ENCODE peak calls at places on chromosomes 1 and 21, in four cellular contexts. B, U, E and L are unnamed samples.

GRCh38 chr1:236315518-236315917 is 33.8 kb upstream of the ERO1B start:
- DNase-seq in B (no peak), U (no peak), E (no peak), L (no peak)

GRCh38 chr1:6864166-6864565 is 78.9 kb downstream of the CAMTA1 start:
- DNase-seq in B (no peak), U (no peak), E (no peak), L (no peak)

GRCh38 chr1:207286747-207287528 is 34.5 kb upstream of the CD55 start:
- DNase-seq in B (no peak), U (no peak), E (no peak), L (no peak)

GRCh38 chr1:85137660-85138059 is 63.2 kb downstream of the SYDE2 start:
- DNase-seq in B (no peak), U (peak), E (no peak), L (no peak)

GRCh38 chr1:100077525-100077924 is 55.2 kb downstream of the SASS6 start:
- DNase-seq in B (no peak), U (no peak), E (no peak), L (no peak)

GRCh38 chr1:221687731-221688487 is 54.0 kb downstream of the DUSP10 start:
- DNase-seq in B (no peak), U (no peak), E (no peak), L (no peak)

GRCh38 chr1:186078245-186078644 is 296.8 kb downstream of the TPR start:
- DNase-seq in B (no peak), U (no peak), E (no peak), L (no peak)

GRCh38 chr21:14070049-14070893 is 140.5 kb downstream of the LIPI start:
- DNase-seq in B (no peak), U (no peak), E (no peak), L (no peak)

GRCh38 chr21:42579456-42580075 is 65.9 kb downstream of the SLC37A1 start:
- DNase-seq in B (peak), U (no peak), E (no peak), L (peak)

GRCh38 chr1:69827732-69828131 is 260.0 kb downstream of the LRRC7 start:
- DNase-seq in B (no peak), U (no peak), E (no peak), L (no peak)

GRCh38 chr1:65734976-65735375 is 57.7 kb upstream of the PDE4B start:
- DNase-seq in B (no peak), U (no peak), E (no peak), L (no peak)

GRCh38 chr1:244751271-244751895 is 84.1 kb upstream of the COX20 start:
- DNase-seq in B (no peak), U (no peak), E (no peak), L (no peak)

GRCh38 chr1:12448746-12449177 is 169.2 kb downstream of the DHRS3 start:
- DNase-seq in B (peak), U (no peak), E (peak), L (no peak)

GRCh38 chr1:234258071-234258470 is 115.2 kb upstream of the COA6 start:
- DNase-seq in B (no peak), U (no peak), E (no peak), L (no peak)

GRCh38 chr1:153615406-153615805 is 719 bp downstream of the S100A14 start:
- DNase-seq in B (no peak), U (no peak), E (no peak), L (no peak)

GRCh38 chr21:46116189-46116845 is 18.4 kb downstream of the COL6A2 start:
- DNase-seq in B (peak), U (peak), E (no peak), L (peak)

GRCh38 chr1:175520186-175520585 is 223.2 kb downstream of the TNR start:
- DNase-seq in B (peak), U (no peak), E (no peak), L (no peak)